ENCODE peak calls at places on chromosomes 5 and 9, in eight cellular contexts. M is esophagus squamous epithelium, H is cardiac fibroblast, Z is brain microvascular endothelial cell, F is A549, Y is kidney epithelial cell, K is bronchial epithelial cell, X is foreskin fibroblast. I is an unnamed sample.

GRCh38 chr5:14534773-14535172 is 46.8 kb upstream of the OTULINL start:
- DNase-seq in M (no peak), H (no peak), Z (no peak), F (no peak), Y (no peak), K (no peak), X (no peak), I (no peak)

GRCh38 chr5:163106098-163106497 is 331.3 kb upstream of the CCNG1 start:
- DNase-seq in M (no peak), H (no peak), Z (no peak), F (no peak), Y (no peak), K (peak), X (no peak), I (no peak)

GRCh38 chr9:81292056-81292805 is 397.1 kb downstream of the TLE1 start:
- DNase-seq in M (no peak), H (no peak), Z (no peak), F (no peak), Y (no peak), K (no peak), X (no peak), I (no peak)

GRCh38 chr5:139667730-139668063 is 19.5 kb downstream of the CXXC5 start:
- DNase-seq in M (no peak), H (peak), Z (peak), F (no peak), Y (no peak), K (no peak), X (peak), I (no peak)

GRCh38 chr9:137689745-137690529 is 71.1 kb downstream of the EHMT1 start:
- DNase-seq in M (no peak), H (peak), Z (peak), F (peak), Y (no peak), K (no peak), X (peak), I (peak)

GRCh38 chr5:133284306-133284705 is 232.5 kb downstream of the HSPA4 start:
- DNase-seq in M (no peak), H (no peak), Z (no peak), F (no peak), Y (no peak), K (peak), X (no peak), I (no peak)

GRCh38 chr5:16916262-16916878 is 19.7 kb downstream of the MYO10 start:
- DNase-seq in M (no peak), H (peak), Z (peak), F (peak), Y (peak), K (peak), X (peak), I (peak)

GRCh38 chr5:64838803-64839202 is 70.1 kb downstream of the CWC27 start:
- DNase-seq in M (no peak), H (peak), Z (no peak), F (no peak), Y (no peak), K (peak), X (no peak), I (no peak)

GRCh38 chr5:20683241-20683940 is 695.4 kb upstream of the CDH18 start:
- DNase-seq in M (no peak), H (no peak), Z (no peak), F (no peak), Y (no peak), K (peak), X (no peak), I (no peak)

GRCh38 chr9:14198049-14198448 is 115.9 kb downstream of the NFIB start:
- DNase-seq in M (no peak), H (peak), Z (no peak), F (no peak), Y (no peak), K (no peak), X (no peak), I (no peak)

GRCh38 chr5:147481857-147482256 is 28.0 kb downstream of the DPYSL3 start:
- DNase-seq in M (no peak), H (peak), Z (peak), F (no peak), Y (no peak), K (peak), X (peak), I (no peak)

GRCh38 chr5:151456321-151456940 is 9.0 kb downstream of the SLC36A1 start:
- DNase-seq in M (no peak), H (no peak), Z (no peak), F (no peak), Y (no peak), K (no peak), X (no peak), I (no peak)

GRCh38 chr9:91978739-91979414 is 28.8 kb upstream of the ROR2 start:
- DNase-seq in M (no peak), H (peak), Z (peak), F (peak), Y (peak), K (peak), X (peak), I (peak)

GRCh38 chr5:43106290-43106638 is 14.4 kb upstream of the ZNF131 start:
- DNase-seq in M (no peak), H (no peak), Z (peak), F (no peak), Y (no peak), K (no peak), X (no peak), I (no peak)

GRCh38 chr9:128257086-128257825 is 18.6 kb downstream of the GOLGA2 start:
- DNase-seq in M (no peak), H (no peak), Z (no peak), F (no peak), Y (no peak), K (no peak), X (no peak), I (no peak)

GRCh38 chr5:17223375-17224185 is 6.1 kb downstream of the BASP1 start:
- DNase-seq in M (no peak), H (no peak), Z (no peak), F (no peak), Y (no peak), K (peak), X (no peak), I (no peak)

DNA sequence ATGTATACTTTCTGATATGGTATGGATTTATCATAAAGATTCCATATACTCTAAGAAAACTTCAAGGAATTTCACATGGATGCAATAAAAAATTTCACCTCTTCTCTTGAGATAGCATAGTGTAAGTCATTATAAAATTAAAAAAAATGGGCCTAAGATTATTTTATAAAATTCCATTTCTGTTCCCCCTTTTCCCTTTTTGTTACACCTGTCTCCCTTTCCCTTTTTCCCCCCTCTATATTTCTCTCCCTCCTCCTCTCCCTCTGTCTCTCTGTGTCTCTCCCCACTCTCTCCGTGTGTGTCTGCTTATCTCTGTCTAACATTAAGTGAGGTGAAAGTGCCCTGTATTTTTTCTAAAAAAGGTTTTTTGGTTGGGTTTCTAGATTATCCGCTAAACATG is 180.2 kb downstream of the NIPBL start:
- DNase-seq in M (no peak), H (no peak), Z (no peak), F (no peak), Y (no peak), K (no peak), X (no peak), I (no peak)
- H3K4me3 ChIP-seq in M (no peak), H (no peak), Z (no peak), F (no peak), Y (no peak), K (no peak), X (no peak), I (no peak)

DNA sequence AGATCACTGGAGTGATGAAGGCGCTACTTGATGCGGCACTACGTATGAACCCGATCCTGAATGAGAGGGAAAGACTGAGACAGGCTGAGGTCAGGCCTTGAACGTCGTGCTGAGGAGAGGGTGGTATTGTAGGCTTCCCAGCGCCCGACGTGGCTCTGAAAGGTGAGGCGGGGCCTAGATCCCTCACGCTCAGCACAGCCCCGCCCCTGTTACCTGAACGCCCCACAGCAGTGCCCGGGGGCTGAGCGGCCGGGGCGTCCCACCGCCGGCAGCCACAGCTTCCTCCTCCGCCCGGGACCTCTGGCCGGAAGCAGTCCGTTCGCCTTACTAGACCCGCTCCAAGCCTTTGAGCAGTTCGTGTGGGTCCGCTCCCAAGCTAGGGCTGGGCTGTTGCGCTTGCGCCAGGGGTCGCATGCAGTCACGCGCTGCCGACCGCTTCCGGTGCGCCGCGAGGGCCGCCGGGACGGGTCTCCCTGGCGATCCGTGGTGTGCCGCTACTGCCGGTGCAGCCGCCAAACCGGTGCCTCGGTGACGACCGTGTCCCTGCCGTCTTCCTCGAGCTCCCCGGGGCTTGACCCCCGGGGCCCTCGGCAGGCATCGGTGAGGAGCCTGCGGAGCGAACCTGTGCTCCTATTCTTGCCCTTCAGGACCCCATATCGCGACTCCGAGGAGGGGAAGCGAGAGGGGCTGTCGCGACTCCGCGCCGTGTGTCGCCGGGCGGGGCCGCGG is at the start of the genes HMGXB3 and TIGD6:
- DNase-seq in M (peak), H (peak), Z (peak), F (peak), Y (peak), K (peak), X (peak), I (peak)
- TF ChIP-seq CTCF in M (no peak), H (no peak), Z (no peak), F (no peak), Y (no peak), K (no peak), X (no peak), I (peak)

GRCh38 chr9:3480353-3480655 is 45.5 kb downstream of the RFX3 start:
- DNase-seq in M (no peak), H (no peak), Z (no peak), F (no peak), Y (no peak), K (no peak), X (no peak), I (no peak)
- H3K4me3 ChIP-seq in M (no peak), H (no peak), Z (no peak), F (no peak), Y (no peak), K (no peak), X (no peak), I (no peak)

GRCh38 chr9:105457560-105458294 is 9.9 kb downstream of the FSD1L start:
- DNase-seq in M (no peak), H (no peak), Z (no peak), F (no peak), Y (no peak), K (no peak), X (no peak), I (no peak)

GRCh38 chr9:105459329-105459728 is 11.5 kb downstream of the FSD1L start:
- DNase-seq in M (no peak), H (no peak), Z (no peak), F (no peak), Y (no peak), K (no peak), X (no peak), I (no peak)

GRCh38 chr9:105452185-105452584 is 4.4 kb downstream of the FSD1L start:
- DNase-seq in M (no peak), H (no peak), Z (no peak), F (no peak), Y (no peak), K (no peak), X (no peak), I (no peak)

GRCh38 chr9:105458404-105458803 is 10.6 kb downstream of the FSD1L start:
- DNase-seq in M (no peak), H (no peak), Z (no peak), F (no peak), Y (no peak), K (no peak), X (no peak), I (no peak)

GRCh38 chr9:105455836-105456475 is 8.1 kb downstream of the FSD1L start:
- DNase-seq in M (no peak), H (no peak), Z (no peak), F (no peak), Y (no peak), K (no peak), X (peak), I (no peak)
- TF ChIP-seq CTCF in M (no peak), H (no peak), Z (no peak), F (no peak), Y (no peak), K (no peak), X (no peak), I (no peak)

GRCh38 chr5:59264641-59265245 is 628.8 kb downstream of the PDE4D start:
- DNase-seq in M (no peak), H (no peak), Z (peak), F (no peak), Y (no peak), K (no peak), X (no peak), I (no peak)
- H3K4me3 ChIP-seq in M (no peak), H (no peak), Z (no peak), F (peak), Y (no peak), K (no peak), X (no peak), I (no peak)

DNA sequence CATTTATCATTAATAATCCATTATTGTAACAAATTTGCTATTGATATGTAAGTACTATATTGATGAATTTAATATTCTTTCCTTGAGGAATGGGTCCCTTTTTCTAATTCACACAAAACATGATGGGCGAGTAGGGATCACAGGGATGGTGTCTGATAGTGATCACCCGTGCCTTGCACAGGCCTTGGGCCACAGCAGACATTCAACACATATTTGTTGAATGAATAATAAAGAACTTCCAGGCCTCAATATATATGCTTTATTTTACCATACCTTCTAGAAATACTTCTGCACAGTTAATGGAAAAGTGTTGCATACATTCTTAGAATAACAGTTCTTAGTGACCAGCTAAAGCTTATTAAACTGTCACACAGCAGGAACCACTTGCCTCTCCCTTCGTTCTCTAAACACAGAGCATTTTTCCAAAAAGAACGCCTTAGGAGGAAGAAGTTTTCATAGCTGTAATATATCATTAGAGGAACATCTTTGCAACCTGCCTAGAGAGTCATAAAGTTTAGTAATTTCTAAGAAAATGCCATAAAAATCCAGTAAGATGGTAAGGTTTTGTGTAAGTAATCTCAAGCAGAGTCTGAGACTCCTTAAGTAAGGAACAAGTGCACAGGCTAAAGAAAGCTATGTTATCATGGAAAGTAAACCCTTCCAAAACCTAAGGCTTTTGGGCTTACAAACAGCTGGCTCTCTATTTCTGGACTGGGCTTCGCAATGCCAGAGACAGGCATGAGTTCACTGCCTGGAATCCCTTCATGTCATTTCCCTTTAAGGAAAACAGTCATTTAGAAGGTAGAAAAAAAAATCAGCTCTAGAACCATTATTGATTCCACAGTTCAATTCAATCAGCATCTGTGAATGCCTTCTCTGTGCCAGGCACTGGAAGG is 17.7 kb downstream of the TTLL11 start:
- DNase-seq in M (no peak), H (peak), Z (peak), F (no peak), Y (no peak), K (no peak), X (peak), I (no peak)
- TF ChIP-seq CTCF in M (no peak), H (no peak), Z (no peak), F (no peak), Y (no peak), K (no peak), X (no peak), I (no peak)

I was measured in AG04450.